ENCODE peak calls at places on chromosomes 1 and 21, in six cellular contexts. One of them, this sample, is unnamed.

GRCh38 chr1:97243973-97244560 is 522.5 kb downstream of the PTBP2 start:
- DNase-seq in T-helper 1 cell: no peak
- DNase-seq in globus pallidus: peak
- DNase-seq in stimulated activated CD4-positive, alpha-beta T cell treated with anti-CD3 and anti-CD28 coated beads, Interleukin-15, amount 100 ng/mL, for 48 hours: no peak
- DNase-seq in AG04450: no peak
- DNase-seq in transverse colon: no peak
- DNase-seq in this sample: peak

GRCh38 chr1:97980530-97980929 is 59.7 kb upstream of the DPYD start:
- DNase-seq in T-helper 1 cell: no peak
- DNase-seq in globus pallidus: peak
- DNase-seq in stimulated activated CD4-positive, alpha-beta T cell treated with anti-CD3 and anti-CD28 coated beads, Interleukin-15, amount 100 ng/mL, for 48 hours: no peak
- DNase-seq in AG04450: no peak
- DNase-seq in transverse colon: no peak
- DNase-seq in this sample: no peak

GRCh38 chr1:222987616-222988015 is 155.4 kb downstream of the TLR5 start:
- DNase-seq in T-helper 1 cell: no peak
- DNase-seq in globus pallidus: no peak
- DNase-seq in stimulated activated CD4-positive, alpha-beta T cell treated with anti-CD3 and anti-CD28 coated beads, Interleukin-15, amount 100 ng/mL, for 48 hours: no peak
- DNase-seq in AG04450: no peak
- DNase-seq in transverse colon: no peak
- DNase-seq in this sample: no peak

GRCh38 chr21:41048141-41048540 is 119.8 kb upstream of the BACE2 start:
- DNase-seq in T-helper 1 cell: no peak
- DNase-seq in globus pallidus: no peak
- DNase-seq in stimulated activated CD4-positive, alpha-beta T cell treated with anti-CD3 and anti-CD28 coated beads, Interleukin-15, amount 100 ng/mL, for 48 hours: no peak
- DNase-seq in AG04450: no peak
- DNase-seq in transverse colon: no peak
- DNase-seq in this sample: no peak

GRCh38 chr1:189609206-189609605 is 868.5 kb downstream of the BRINP3 start:
- DNase-seq in T-helper 1 cell: no peak
- DNase-seq in globus pallidus: no peak
- DNase-seq in stimulated activated CD4-positive, alpha-beta T cell treated with anti-CD3 and anti-CD28 coated beads, Interleukin-15, amount 100 ng/mL, for 48 hours: no peak
- DNase-seq in AG04450: no peak
- DNase-seq in transverse colon: no peak
- DNase-seq in this sample: peak

GRCh38 chr1:58660105-58660504 is 39.8 kb downstream of the MYSM1 start:
- DNase-seq in T-helper 1 cell: no peak
- DNase-seq in globus pallidus: no peak
- DNase-seq in stimulated activated CD4-positive, alpha-beta T cell treated with anti-CD3 and anti-CD28 coated beads, Interleukin-15, amount 100 ng/mL, for 48 hours: no peak
- DNase-seq in AG04450: no peak
- DNase-seq in transverse colon: no peak
- DNase-seq in this sample: no peak

GRCh38 chr21:41605178-41605933 is 97.4 kb upstream of the TMPRSS2 start:
- DNase-seq in T-helper 1 cell: no peak
- DNase-seq in globus pallidus: no peak
- DNase-seq in stimulated activated CD4-positive, alpha-beta T cell treated with anti-CD3 and anti-CD28 coated beads, Interleukin-15, amount 100 ng/mL, for 48 hours: no peak
- DNase-seq in AG04450: no peak
- DNase-seq in transverse colon: no peak
- DNase-seq in this sample: no peak

GRCh38 chr1:58047265-58047858 is 499.2 kb downstream of the OMA1 start:
- DNase-seq in T-helper 1 cell: no peak
- DNase-seq in globus pallidus: no peak
- DNase-seq in stimulated activated CD4-positive, alpha-beta T cell treated with anti-CD3 and anti-CD28 coated beads, Interleukin-15, amount 100 ng/mL, for 48 hours: peak
- DNase-seq in AG04450: no peak
- DNase-seq in transverse colon: peak
- DNase-seq in this sample: peak

GRCh38 chr1:41349361-41350054 is 11.7 kb upstream of the FOXO6 start:
- DNase-seq in T-helper 1 cell: no peak
- DNase-seq in globus pallidus: no peak
- DNase-seq in stimulated activated CD4-positive, alpha-beta T cell treated with anti-CD3 and anti-CD28 coated beads, Interleukin-15, amount 100 ng/mL, for 48 hours: no peak
- DNase-seq in AG04450: no peak
- DNase-seq in transverse colon: no peak
- DNase-seq in this sample: no peak

GRCh38 chr1:19664453-19665043 is at the start of gene HTR6:
- DNase-seq in T-helper 1 cell: peak
- DNase-seq in globus pallidus: no peak
- DNase-seq in stimulated activated CD4-positive, alpha-beta T cell treated with anti-CD3 and anti-CD28 coated beads, Interleukin-15, amount 100 ng/mL, for 48 hours: no peak
- DNase-seq in AG04450: no peak
- DNase-seq in transverse colon: no peak
- DNase-seq in this sample: no peak

GRCh38 chr1:40755052-40755451 is 28.5 kb upstream of the KCNQ4 start:
- DNase-seq in T-helper 1 cell: no peak
- DNase-seq in globus pallidus: no peak
- DNase-seq in stimulated activated CD4-positive, alpha-beta T cell treated with anti-CD3 and anti-CD28 coated beads, Interleukin-15, amount 100 ng/mL, for 48 hours: no peak
- DNase-seq in AG04450: no peak
- DNase-seq in transverse colon: no peak
- DNase-seq in this sample: no peak

GRCh38 chr1:36248250-36248894 is 24.1 kb downstream of the THRAP3 start:
- DNase-seq in T-helper 1 cell: no peak
- DNase-seq in globus pallidus: no peak
- DNase-seq in stimulated activated CD4-positive, alpha-beta T cell treated with anti-CD3 and anti-CD28 coated beads, Interleukin-15, amount 100 ng/mL, for 48 hours: no peak
- DNase-seq in AG04450: peak
- DNase-seq in transverse colon: peak
- DNase-seq in this sample: no peak

GRCh38 chr1:64514197-64514765 is 44.4 kb downstream of the CACHD1 start:
- DNase-seq in T-helper 1 cell: no peak
- DNase-seq in globus pallidus: no peak
- DNase-seq in stimulated activated CD4-positive, alpha-beta T cell treated with anti-CD3 and anti-CD28 coated beads, Interleukin-15, amount 100 ng/mL, for 48 hours: no peak
- DNase-seq in AG04450: peak
- DNase-seq in transverse colon: no peak
- DNase-seq in this sample: no peak

GRCh38 chr1:83130886-83131691 is 867.8 kb downstream of the TTLL7 start:
- DNase-seq in T-helper 1 cell: no peak
- DNase-seq in globus pallidus: no peak
- DNase-seq in stimulated activated CD4-positive, alpha-beta T cell treated with anti-CD3 and anti-CD28 coated beads, Interleukin-15, amount 100 ng/mL, for 48 hours: no peak
- DNase-seq in AG04450: no peak
- DNase-seq in transverse colon: no peak
- DNase-seq in this sample: no peak

GRCh38 chr1:115373305-115373704 is 35.3 kb upstream of the NGF start:
- DNase-seq in T-helper 1 cell: no peak
- DNase-seq in globus pallidus: no peak
- DNase-seq in stimulated activated CD4-positive, alpha-beta T cell treated with anti-CD3 and anti-CD28 coated beads, Interleukin-15, amount 100 ng/mL, for 48 hours: no peak
- DNase-seq in AG04450: peak
- DNase-seq in transverse colon: no peak
- DNase-seq in this sample: no peak

GRCh38 chr1:201149400-201149799 is 4.9 kb downstream of the TMEM9 start:
- DNase-seq in T-helper 1 cell: no peak
- DNase-seq in globus pallidus: no peak
- DNase-seq in stimulated activated CD4-positive, alpha-beta T cell treated with anti-CD3 and anti-CD28 coated beads, Interleukin-15, amount 100 ng/mL, for 48 hours: no peak
- DNase-seq in AG04450: no peak
- DNase-seq in transverse colon: no peak
- DNase-seq in this sample: peak

GRCh38 chr1:54459714-54460113 is 53.5 kb upstream of the SSBP3 start:
- DNase-seq in T-helper 1 cell: no peak
- DNase-seq in globus pallidus: no peak
- DNase-seq in stimulated activated CD4-positive, alpha-beta T cell treated with anti-CD3 and anti-CD28 coated beads, Interleukin-15, amount 100 ng/mL, for 48 hours: no peak
- DNase-seq in AG04450: no peak
- DNase-seq in transverse colon: no peak
- DNase-seq in this sample: no peak

GRCh38 chr1:228341450-228341813 is 65.2 kb downstream of the TRIM11 start:
- DNase-seq in T-helper 1 cell: no peak
- DNase-seq in globus pallidus: no peak
- DNase-seq in stimulated activated CD4-positive, alpha-beta T cell treated with anti-CD3 and anti-CD28 coated beads, Interleukin-15, amount 100 ng/mL, for 48 hours: no peak
- DNase-seq in AG04450: no peak
- DNase-seq in transverse colon: no peak
- DNase-seq in this sample: no peak

GRCh38 chr21:42534361-42534900 is 20.8 kb downstream of the SLC37A1 start:
- DNase-seq in T-helper 1 cell: no peak
- DNase-seq in globus pallidus: peak
- DNase-seq in stimulated activated CD4-positive, alpha-beta T cell treated with anti-CD3 and anti-CD28 coated beads, Interleukin-15, amount 100 ng/mL, for 48 hours: no peak
- DNase-seq in AG04450: no peak
- DNase-seq in transverse colon: peak
- DNase-seq in this sample: no peak

GRCh38 chr1:24745711-24746582 is 700 bp downstream of the CLIC4 start:
- DNase-seq in T-helper 1 cell: peak
- DNase-seq in globus pallidus: peak
- DNase-seq in stimulated activated CD4-positive, alpha-beta T cell treated with anti-CD3 and anti-CD28 coated beads, Interleukin-15, amount 100 ng/mL, for 48 hours: no peak
- DNase-seq in AG04450: no peak
- DNase-seq in transverse colon: peak
- DNase-seq in this sample: peak

GRCh38 chr1:240091614-240092300 is at the start of gene FMN2:
- DNase-seq in T-helper 1 cell: no peak
- DNase-seq in globus pallidus: peak
- DNase-seq in stimulated activated CD4-positive, alpha-beta T cell treated with anti-CD3 and anti-CD28 coated beads, Interleukin-15, amount 100 ng/mL, for 48 hours: no peak
- DNase-seq in AG04450: no peak
- DNase-seq in transverse colon: peak
- DNase-seq in this sample: peak

GRCh38 chr1:91774520-91775203 is 111.3 kb downstream of the TGFBR3 start:
- DNase-seq in T-helper 1 cell: no peak
- DNase-seq in globus pallidus: no peak
- DNase-seq in stimulated activated CD4-positive, alpha-beta T cell treated with anti-CD3 and anti-CD28 coated beads, Interleukin-15, amount 100 ng/mL, for 48 hours: no peak
- DNase-seq in AG04450: no peak
- DNase-seq in transverse colon: no peak
- DNase-seq in this sample: no peak

GRCh38 chr1:234611799-234612351 is 1.9 kb upstream of the IRF2BP2 start:
- DNase-seq in T-helper 1 cell: peak
- DNase-seq in globus pallidus: peak
- DNase-seq in stimulated activated CD4-positive, alpha-beta T cell treated with anti-CD3 and anti-CD28 coated beads, Interleukin-15, amount 100 ng/mL, for 48 hours: no peak
- DNase-seq in AG04450: no peak
- DNase-seq in transverse colon: peak
- DNase-seq in this sample: no peak

GRCh38 chr1:119982006-119982405 is 85.7 kb upstream of the ADAM30 start:
- DNase-seq in T-helper 1 cell: no peak
- DNase-seq in globus pallidus: no peak
- DNase-seq in stimulated activated CD4-positive, alpha-beta T cell treated with anti-CD3 and anti-CD28 coated beads, Interleukin-15, amount 100 ng/mL, for 48 hours: no peak
- DNase-seq in AG04450: no peak
- DNase-seq in transverse colon: no peak
- DNase-seq in this sample: no peak

GRCh38 chr1:7121622-7121988 is 336.4 kb downstream of the CAMTA1 start:
- DNase-seq in T-helper 1 cell: no peak
- DNase-seq in globus pallidus: peak
- DNase-seq in stimulated activated CD4-positive, alpha-beta T cell treated with anti-CD3 and anti-CD28 coated beads, Interleukin-15, amount 100 ng/mL, for 48 hours: no peak
- DNase-seq in AG04450: no peak
- DNase-seq in transverse colon: peak
- DNase-seq in this sample: no peak

GRCh38 chr1:35115459-35116383 is 36.5 kb downstream of the ZMYM1 start:
- DNase-seq in T-helper 1 cell: no peak
- DNase-seq in globus pallidus: no peak
- DNase-seq in stimulated activated CD4-positive, alpha-beta T cell treated with anti-CD3 and anti-CD28 coated beads, Interleukin-15, amount 100 ng/mL, for 48 hours: no peak
- DNase-seq in AG04450: no peak
- DNase-seq in transverse colon: no peak
- DNase-seq in this sample: no peak

GRCh38 chr1:111471012-111471411 is 2.8 kb upstream of the C1orf162 start:
- DNase-seq in T-helper 1 cell: peak
- DNase-seq in globus pallidus: peak
- DNase-seq in stimulated activated CD4-positive, alpha-beta T cell treated with anti-CD3 and anti-CD28 coated beads, Interleukin-15, amount 100 ng/mL, for 48 hours: peak
- DNase-seq in AG04450: no peak
- DNase-seq in transverse colon: peak
- DNase-seq in this sample: no peak

GRCh38 chr1:41528726-41529605 is 44.5 kb upstream of the EDN2 start:
- DNase-seq in T-helper 1 cell: no peak
- DNase-seq in globus pallidus: no peak
- DNase-seq in stimulated activated CD4-positive, alpha-beta T cell treated with anti-CD3 and anti-CD28 coated beads, Interleukin-15, amount 100 ng/mL, for 48 hours: no peak
- DNase-seq in AG04450: no peak
- DNase-seq in transverse colon: no peak
- DNase-seq in this sample: no peak